ENCODE peak calls at places on chromosome 11, in nine cellular contexts. One of them, this sample, is unnamed.
A peak's percentile ranks its signal among the peaks of the same experiment; 100 is the strongest.

GRCh38 chr11:67113231-67113721 is 5.8 kb upstream of the KDM2A start:
- DNase-seq in AG09319: no peak
- DNase-seq in HT-29: no peak
- DNase-seq in NCI-H2081: no peak
- DNase-seq in GF-D8: no peak
- DNase-seq in sciatic nerve: no peak
- DNase-seq in bronchial epithelial cell: no peak
- DNase-seq in ACHN: no peak
- DNase-seq in hippocampal formation: no peak
- DNase-seq in this sample: no peak

GRCh38 chr11:29214833-29215232 is 802.0 kb downstream of the KCNA4 start:
- DNase-seq in AG09319: no peak
- DNase-seq in GF-D8: no peak
- DNase-seq in sciatic nerve: no peak
- DNase-seq in ACHN: no peak
- DNase-seq in hippocampal formation: no peak
- DNase-seq in bronchial epithelial cell: peak; percentile 57
- DNase-seq in NCI-H2081: no peak
- DNase-seq in HT-29: no peak
- DNase-seq in this sample: no peak

GRCh38 chr11:33930317-33931021 is 38.6 kb upstream of the LMO2 start:
- DNase-seq in AG09319: no peak
- DNase-seq in bronchial epithelial cell: peak; percentile 54
- DNase-seq in HT-29: no peak
- DNase-seq in NCI-H2081: peak; percentile 79
- DNase-seq in hippocampal formation: peak; percentile 18
- DNase-seq in GF-D8: peak; percentile 90
- DNase-seq in ACHN: no peak
- DNase-seq in sciatic nerve: no peak
- DNase-seq in this sample: peak; percentile 94

GRCh38 chr11:69320326-69320725 is 26.4 kb downstream of the MYEOV start:
- DNase-seq in GF-D8: no peak
- DNase-seq in bronchial epithelial cell: no peak
- DNase-seq in HT-29: no peak
- DNase-seq in sciatic nerve: no peak
- DNase-seq in NCI-H2081: no peak
- DNase-seq in hippocampal formation: no peak
- DNase-seq in ACHN: peak; percentile 72
- DNase-seq in AG09319: no peak
- DNase-seq in this sample: no peak

GRCh38 chr11:75717608-75718403 is at the start of gene MOGAT2:
- DNase-seq in HT-29: no peak
- DNase-seq in bronchial epithelial cell: no peak
- DNase-seq in sciatic nerve: no peak
- DNase-seq in NCI-H2081: no peak
- DNase-seq in ACHN: no peak
- DNase-seq in GF-D8: no peak
- DNase-seq in AG09319: no peak
- DNase-seq in hippocampal formation: no peak
- DNase-seq in this sample: no peak

GRCh38 chr11:74123008-74123448 is 47.8 kb downstream of the C2CD3 start:
- DNase-seq in GF-D8: no peak
- DNase-seq in AG09319: no peak
- DNase-seq in HT-29: no peak
- DNase-seq in sciatic nerve: no peak
- DNase-seq in bronchial epithelial cell: no peak
- DNase-seq in ACHN: no peak
- DNase-seq in hippocampal formation: no peak
- DNase-seq in NCI-H2081: no peak
- DNase-seq in this sample: no peak

GRCh38 chr11:69262918-69263735 is 30.8 kb upstream of the MYEOV start:
- DNase-seq in GF-D8: no peak
- DNase-seq in bronchial epithelial cell: no peak
- DNase-seq in sciatic nerve: no peak
- DNase-seq in hippocampal formation: no peak
- DNase-seq in NCI-H2081: no peak
- DNase-seq in AG09319: no peak
- DNase-seq in HT-29: no peak
- DNase-seq in ACHN: no peak
- DNase-seq in this sample: no peak

GRCh38 chr11:108597736-108598355 is 4.3 kb upstream of the EXPH5 start:
- DNase-seq in HT-29: no peak
- DNase-seq in NCI-H2081: no peak
- DNase-seq in ACHN: no peak
- DNase-seq in AG09319: no peak
- DNase-seq in hippocampal formation: no peak
- DNase-seq in bronchial epithelial cell: no peak
- DNase-seq in sciatic nerve: no peak
- DNase-seq in GF-D8: no peak
- DNase-seq in this sample: no peak

GRCh38 chr11:17760102-17761029 is 25.8 kb downstream of the KCNC1 start:
- DNase-seq in GF-D8: no peak
- DNase-seq in NCI-H2081: peak; percentile 40
- DNase-seq in HT-29: peak; percentile 83
- DNase-seq in AG09319: peak; percentile 10
- DNase-seq in bronchial epithelial cell: peak; percentile 44
- DNase-seq in hippocampal formation: peak; percentile 23
- DNase-seq in ACHN: peak; percentile 38
- DNase-seq in sciatic nerve: no peak
- DNase-seq in this sample: no peak

GRCh38 chr11:27055065-27055682 is 14.6 kb downstream of the BBOX1 start:
- DNase-seq in GF-D8: no peak
- DNase-seq in sciatic nerve: no peak
- DNase-seq in AG09319: no peak
- DNase-seq in hippocampal formation: no peak
- DNase-seq in HT-29: peak; percentile 96
- DNase-seq in bronchial epithelial cell: peak; percentile 78
- DNase-seq in NCI-H2081: no peak
- DNase-seq in ACHN: no peak
- DNase-seq in this sample: no peak

GRCh38 chr11:65555693-65556231 is 2.4 kb downstream of the LTBP3 start:
- DNase-seq in AG09319: peak; percentile 72
- DNase-seq in GF-D8: no peak
- DNase-seq in NCI-H2081: no peak
- DNase-seq in HT-29: peak; percentile 79
- DNase-seq in sciatic nerve: peak; percentile 71
- DNase-seq in bronchial epithelial cell: peak; percentile 63
- DNase-seq in hippocampal formation: no peak
- DNase-seq in ACHN: peak; percentile 91
- DNase-seq in this sample: no peak

GRCh38 chr11:12318791-12319733 is 58.3 kb upstream of the PARVA start:
- DNase-seq in GF-D8: no peak
- DNase-seq in AG09319: peak; percentile 89
- DNase-seq in HT-29: no peak
- DNase-seq in NCI-H2081: peak; percentile 98
- DNase-seq in ACHN: no peak
- DNase-seq in sciatic nerve: no peak
- DNase-seq in hippocampal formation: no peak
- DNase-seq in bronchial epithelial cell: no peak
- DNase-seq in this sample: no peak

GRCh38 chr11:62548545-62549335 is 2.1 kb upstream of the AHNAK start:
- DNase-seq in AG09319: no peak
- DNase-seq in GF-D8: no peak
- DNase-seq in ACHN: no peak
- DNase-seq in hippocampal formation: no peak
- DNase-seq in sciatic nerve: no peak
- DNase-seq in HT-29: peak; percentile 75
- DNase-seq in bronchial epithelial cell: peak; percentile 52
- DNase-seq in NCI-H2081: no peak
- DNase-seq in this sample: no peak

GRCh38 chr11:32312865-32313403 is 122.4 kb downstream of the WT1 start:
- DNase-seq in ACHN: peak; percentile 63
- DNase-seq in HT-29: peak; percentile 81
- DNase-seq in hippocampal formation: no peak
- DNase-seq in bronchial epithelial cell: peak; percentile 76
- DNase-seq in sciatic nerve: no peak
- DNase-seq in GF-D8: no peak
- DNase-seq in NCI-H2081: peak; percentile 41
- DNase-seq in AG09319: no peak
- DNase-seq in this sample: no peak

GRCh38 chr11:121757480-121758125 is 304.8 kb upstream of the SORL1-AS1 start:
- DNase-seq in ACHN: no peak
- DNase-seq in sciatic nerve: no peak
- DNase-seq in GF-D8: no peak
- DNase-seq in NCI-H2081: no peak
- DNase-seq in AG09319: no peak
- DNase-seq in bronchial epithelial cell: peak; percentile 60
- DNase-seq in hippocampal formation: no peak
- DNase-seq in HT-29: no peak
- DNase-seq in this sample: no peak

GRCh38 chr11:125448136-125448535 is 47.9 kb downstream of the FEZ1 start:
- DNase-seq in bronchial epithelial cell: peak; percentile 42
- DNase-seq in HT-29: no peak
- DNase-seq in ACHN: no peak
- DNase-seq in sciatic nerve: no peak
- DNase-seq in hippocampal formation: peak; percentile 32
- DNase-seq in AG09319: no peak
- DNase-seq in GF-D8: no peak
- DNase-seq in NCI-H2081: no peak
- DNase-seq in this sample: no peak

GRCh38 chr11:12126352-12127019 is 16.1 kb downstream of the MICAL2 start:
- DNase-seq in hippocampal formation: no peak
- DNase-seq in ACHN: peak; percentile 75
- DNase-seq in AG09319: peak; percentile 54
- DNase-seq in NCI-H2081: no peak
- DNase-seq in HT-29: no peak
- DNase-seq in GF-D8: no peak
- DNase-seq in bronchial epithelial cell: peak; percentile 88
- DNase-seq in sciatic nerve: no peak
- DNase-seq in this sample: no peak

GRCh38 chr11:125049393-125049792 is 13.7 kb upstream of the SLC37A2 start:
- DNase-seq in bronchial epithelial cell: peak; percentile 81
- DNase-seq in ACHN: no peak
- DNase-seq in NCI-H2081: no peak
- DNase-seq in HT-29: no peak
- DNase-seq in AG09319: no peak
- DNase-seq in GF-D8: no peak
- DNase-seq in sciatic nerve: no peak
- DNase-seq in hippocampal formation: no peak
- DNase-seq in this sample: no peak

This sample was measured in SIG-M5.